ENCODE peak calls at places on chromosomes 3 and 15, in ten cellular contexts. I is transverse colon, C is NB4, F is breast epithelium, Q is heart left ventricle, N is esophagus squamous epithelium, Z is HCT116, L is stomach, O is sigmoid colon, K is K562. T is an unnamed sample.

GRCh38 chr15:55868707-55869106 is 124.7 kb downstream of the NEDD4 start:
- DNase-seq in I (no peak), C (no peak), F (no peak), Q (no peak), N (no peak), Z (no peak), L (no peak), O (no peak), K (no peak), T (no peak)

GRCh38 chr3:152177757-152178156 is 91.0 kb upstream of the MBNL1 start:
- DNase-seq in I (no peak), C (no peak), F (no peak), Q (no peak), N (no peak), Z (no peak), L (no peak), O (no peak), K (no peak), T (no peak)

GRCh38 chr15:63465104-63465503 is 39.3 kb upstream of the USP3 start:
- DNase-seq in I (no peak), C (no peak), F (no peak), Q (no peak), N (no peak), Z (no peak), L (no peak), O (no peak), K (no peak), T (no peak)

GRCh38 chr15:76258460-76258859 is 52.8 kb downstream of the ETFA start:
- DNase-seq in I (no peak), C (no peak), F (no peak), Q (no peak), N (no peak), Z (no peak), L (no peak), O (no peak), K (no peak), T (no peak)

GRCh38 chr15:44712108-44713005 is 1.0 kb downstream of the B2M start:
- DNase-seq in I (peak), C (peak), F (peak), Q (peak), N (no peak), Z (peak), L (peak), O (peak), K (peak), T (peak)

GRCh38 chr3:122416966-122417365 is 1.1 kb upstream of the WDR5B start:
- DNase-seq in I (no peak), C (no peak), F (no peak), Q (no peak), N (no peak), Z (no peak), L (no peak), O (no peak), K (no peak), T (peak)

GRCh38 chr15:42404461-42405235 is 45.3 kb downstream of the CAPN3 start:
- DNase-seq in I (no peak), C (no peak), F (no peak), Q (no peak), N (no peak), Z (no peak), L (no peak), O (no peak), K (no peak), T (no peak)

GRCh38 chr3:14761121-14761672 is 57.6 kb upstream of the FGD5 start:
- DNase-seq in I (no peak), C (no peak), F (no peak), Q (no peak), N (no peak), Z (no peak), L (no peak), O (no peak), K (peak), T (no peak)

GRCh38 chr15:51121118-51121517 is 26.4 kb upstream of the TNFAIP8L3 start:
- DNase-seq in I (no peak), C (peak), F (no peak), Q (no peak), N (no peak), Z (peak), L (no peak), O (no peak), K (peak), T (no peak)

GRCh38 chr3:168877899-168878298 is 782.2 kb upstream of the GOLIM4 start:
- DNase-seq in I (no peak), C (no peak), F (no peak), Q (no peak), N (no peak), Z (no peak), L (peak), O (no peak), K (no peak), T (no peak)

GRCh38 chr3:73868688-73869315 is 244.1 kb upstream of the PDZRN3 start:
- DNase-seq in I (peak), C (peak), F (no peak), Q (no peak), N (no peak), Z (no peak), L (peak), O (no peak), K (peak), T (peak)

GRCh38 chr3:13172644-13173013 is 99.4 kb upstream of the IQSEC1 start:
- DNase-seq in I (no peak), C (no peak), F (no peak), Q (peak), N (no peak), Z (no peak), L (no peak), O (peak), K (no peak), T (no peak)

GRCh38 chr3:31170932-31171670 is 276.6 kb upstream of the GADL1 start:
- DNase-seq in I (no peak), C (peak), F (no peak), Q (no peak), N (no peak), Z (no peak), L (no peak), O (no peak), K (no peak), T (no peak)

GRCh38 chr3:72924055-72924454 is 36.2 kb downstream of the GXYLT2 start:
- DNase-seq in I (no peak), C (peak), F (no peak), Q (no peak), N (no peak), Z (no peak), L (no peak), O (no peak), K (no peak), T (no peak)

GRCh38 chr3:64343692-64344440 is 118.6 kb upstream of the PRICKLE2 start:
- DNase-seq in I (no peak), C (no peak), F (no peak), Q (no peak), N (no peak), Z (no peak), L (no peak), O (no peak), K (no peak), T (no peak)

GRCh38 chr15:82045179-82045891 is 483 bp downstream of the MEX3B start:
- DNase-seq in I (peak), C (peak), F (no peak), Q (peak), N (no peak), Z (no peak), L (no peak), O (peak), K (no peak), T (no peak)

GRCh38 chr3:23915537-23916108 is 1.2 kb downstream of the NKIRAS1 start:
- DNase-seq in I (no peak), C (peak), F (no peak), Q (no peak), N (no peak), Z (no peak), L (no peak), O (no peak), K (peak), T (no peak)

GRCh38 chr3:13480340-13481318 is 523 bp downstream of the HDAC11 start:
- DNase-seq in I (peak), C (no peak), F (peak), Q (peak), N (no peak), Z (no peak), L (no peak), O (peak), K (no peak), T (peak)

GRCh38 chr15:60275624-60276023 is 122.2 kb downstream of the ANXA2 start:
- DNase-seq in I (no peak), C (no peak), F (no peak), Q (no peak), N (no peak), Z (no peak), L (no peak), O (no peak), K (no peak), T (no peak)

DNA sequence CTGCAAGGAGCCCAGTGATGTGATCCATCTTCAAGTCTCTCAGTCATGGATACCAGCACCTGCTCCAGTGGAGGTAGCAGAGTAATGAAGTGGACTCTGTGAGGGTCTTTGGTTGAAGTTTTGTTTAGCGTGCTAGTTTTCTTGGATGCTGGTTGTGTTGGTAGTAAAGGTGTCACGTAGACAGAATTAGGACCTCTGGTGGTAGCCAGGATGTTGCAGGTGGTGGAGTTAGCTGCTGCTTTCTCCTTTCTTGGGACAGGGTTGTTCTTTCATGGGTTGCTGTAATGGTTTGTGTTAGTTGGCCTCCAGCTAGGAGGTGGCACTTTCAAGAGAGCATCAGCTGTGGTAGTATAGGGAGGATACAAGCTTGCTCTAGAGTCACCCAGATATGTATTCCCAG is 125.2 kb downstream of the ANXA2 start:
- DNase-seq in I (no peak), C (no peak), F (no peak), Q (no peak), N (no peak), Z (no peak), L (no peak), O (no peak), K (no peak), T (no peak)
- TF ChIP-seq CTCF in I (no peak), C (no peak), F (no peak), Q (no peak), N (no peak), Z (peak), L (no peak), O (no peak), K (no peak), T (no peak)

GRCh38 chr3:158493931-158494330 is 77.1 kb upstream of the MLF1 start:
- DNase-seq in I (no peak), C (no peak), F (no peak), Q (no peak), N (no peak), Z (no peak), L (no peak), O (no peak), K (no peak), T (no peak)
- TF ChIP-seq POLR2A in I (no peak), C (no peak), F (no peak), Q (no peak), N (no peak), Z (no peak), L (no peak), O (no peak), K (no peak), T (no peak)

DNA sequence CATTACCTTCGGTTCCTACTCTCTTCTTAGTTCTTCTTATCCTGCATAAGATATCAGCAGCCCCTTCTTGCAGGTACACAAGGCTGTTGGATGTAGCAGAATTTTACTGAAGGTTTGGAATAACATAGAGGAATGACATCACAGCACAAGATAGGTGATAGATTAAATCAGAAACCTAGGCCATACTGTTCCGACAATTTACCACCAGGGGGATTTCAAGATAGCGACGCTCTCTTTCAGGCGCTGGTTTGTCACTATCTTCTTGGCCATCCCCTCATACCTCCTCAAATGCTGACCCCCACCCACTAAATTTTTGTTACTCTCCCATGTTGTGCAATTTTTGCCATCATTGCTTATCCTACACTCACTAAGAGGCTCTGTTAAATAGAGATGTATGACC is 3.5 kb downstream of the SIDT1 start:
- DNase-seq in I (no peak), C (no peak), F (no peak), Q (no peak), N (no peak), Z (no peak), L (no peak), O (no peak), K (no peak), T (no peak)
- TF ChIP-seq CTCF in I (no peak), C (no peak), F (no peak), Q (no peak), N (no peak), Z (peak), L (no peak), O (no peak), K (peak), T (no peak)

GRCh38 chr3:11201246-11202024 is 47.1 kb downstream of the HRH1 start:
- DNase-seq in I (peak), C (peak), F (no peak), Q (no peak), N (no peak), Z (no peak), L (no peak), O (no peak), K (no peak), T (no peak)
- TF ChIP-seq POLR2A in I (no peak), C (no peak), F (no peak), Q (no peak), N (no peak), Z (no peak), L (no peak), O (no peak), K (no peak), T (no peak)

GRCh38 chr3:19346734-19347133 is 198.4 kb downstream of the KCNH8 start:
- DNase-seq in I (no peak), C (no peak), F (no peak), Q (no peak), N (no peak), Z (no peak), L (no peak), O (no peak), K (no peak), T (no peak)

GRCh38 chr3:19348929-19349564 is 200.7 kb downstream of the KCNH8 start:
- DNase-seq in I (no peak), C (peak), F (no peak), Q (no peak), N (no peak), Z (peak), L (no peak), O (no peak), K (peak), T (peak)

GRCh38 chr3:19347701-19348100 is 199.4 kb downstream of the KCNH8 start:
- DNase-seq in I (no peak), C (no peak), F (no peak), Q (no peak), N (no peak), Z (no peak), L (no peak), O (no peak), K (no peak), T (no peak)

GRCh38 chr3:19348500-19348899 is 200.2 kb downstream of the KCNH8 start:
- DNase-seq in I (no peak), C (no peak), F (no peak), Q (no peak), N (no peak), Z (no peak), L (no peak), O (no peak), K (no peak), T (no peak)
- TF ChIP-seq CTCF in I (no peak), C (no peak), F (no peak), Q (no peak), N (no peak), Z (no peak), L (no peak), O (no peak), K (no peak), T (no peak)

DNA sequence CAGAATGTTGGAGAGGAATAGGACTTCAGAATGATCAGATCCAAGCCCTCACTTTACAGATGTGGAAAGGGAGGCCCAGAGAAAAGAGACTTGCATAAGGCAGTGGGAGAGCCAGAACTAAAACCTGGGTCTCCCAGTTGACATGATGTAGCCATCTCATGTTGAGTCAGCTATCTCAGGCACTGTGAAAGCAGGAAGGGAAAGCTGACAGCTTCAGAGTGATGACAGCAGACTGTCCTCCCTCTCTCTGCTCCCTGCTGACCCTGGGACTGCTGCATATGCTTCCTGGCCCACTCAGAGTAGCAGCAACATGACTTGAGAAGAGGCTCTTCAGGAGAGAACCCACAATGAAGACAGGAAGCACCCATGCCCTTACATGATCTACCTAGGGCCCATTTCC is 14.7 kb downstream of the FHIT start:
- DNase-seq in I (no peak), C (peak), F (no peak), Q (no peak), N (no peak), Z (no peak), L (no peak), O (no peak), K (peak), T (no peak)
- TF ChIP-seq POLR2A in I (no peak), C (no peak), F (no peak), Q (no peak), N (no peak), Z (no peak), L (no peak), O (no peak), K (no peak), T (no peak)

T was measured in thyroid gland.